ENCODE peak calls at places on chromosomes 1 and 21, in six cellular contexts. X is astrocyte of the cerebellum; K is NCI-H1092; P is activated CD8-positive, alpha-beta T cell treated with anti-CD3 and anti-CD28 coated beads for 36 hours; H is cardiac fibroblast; B is AG09319. D is an unnamed sample.

GRCh38 chr1:233042834-233043233 is 92.4 kb downstream of the NTPCR start:
- DNase-seq in X (no peak), K (no peak), P (no peak), H (no peak), B (no peak), D (no peak)

GRCh38 chr1:12617511-12617900 is 504 bp downstream of the DHRS3 start:
- DNase-seq in X (no peak), K (no peak), P (peak; percentile 48), H (no peak), B (no peak), D (no peak)

GRCh38 chr1:14784790-14785773 is 186.6 kb downstream of the KAZN start:
- DNase-seq in X (no peak), K (no peak), P (no peak), H (no peak), B (no peak), D (no peak)

GRCh38 chr1:183262628-183263220 is 76.7 kb downstream of the LAMC2 start:
- DNase-seq in X (no peak), K (no peak), P (no peak), H (no peak), B (no peak), D (no peak)

GRCh38 chr1:190277116-190277515 is 200.5 kb downstream of the BRINP3 start:
- DNase-seq in X (no peak), K (no peak), P (no peak), H (no peak), B (no peak), D (no peak)

GRCh38 chr21:26572026-26572425 is 1.1 kb downstream of the CYYR1 start:
- DNase-seq in X (no peak), K (no peak), P (no peak), H (no peak), B (no peak), D (no peak)

GRCh38 chr1:76006234-76006633 is 68.3 kb upstream of the ST6GALNAC3 start:
- DNase-seq in X (peak; percentile 55), K (no peak), P (no peak), H (peak; percentile 49), B (peak; percentile 75), D (peak; percentile 51)

GRCh38 chr1:70140894-70141293 is 64.5 kb downstream of the LRRC40 start:
- DNase-seq in X (no peak), K (no peak), P (no peak), H (peak; percentile 20), B (no peak), D (no peak)